ENCODE peak calls at places on chromosome 1, in six cellular contexts. L, F, J, D, G and S are unnamed samples.

GRCh38 chr1:225999912-226000337 is 782 bp upstream of the SDE2 start:
- DNase-seq in J (peak), D (no peak), L (no peak), G (no peak), F (no peak), S (no peak)

GRCh38 chr1:31764307-31765040 is at the start of gene ADGRB2:
- DNase-seq in F (no peak), L (no peak), G (no peak), D (no peak), J (no peak), S (no peak)

GRCh38 chr1:75492011-75492410 is 118.9 kb downstream of the SLC44A5 start:
- DNase-seq in L (no peak), G (no peak), D (no peak), F (no peak), J (no peak), S (no peak)

GRCh38 chr1:52141513-52142219 is at the start of gene ZFYVE9:
- DNase-seq in D (no peak), G (peak), L (peak), F (peak), J (peak), S (peak)

GRCh38 chr1:109399326-109399957 is 1.7 kb upstream of the SORT1 start:
- DNase-seq in J (peak), F (no peak), D (peak), L (no peak), G (peak), S (peak)

GRCh38 chr1:205144751-205145150 is 23.0 kb upstream of the RBBP5 start:
- DNase-seq in D (peak), F (no peak), G (peak), J (peak), L (no peak), S (no peak)

GRCh38 chr1:248872752-248873408 is 14.0 kb upstream of the ZNF692 start:
- DNase-seq in F (peak), G (peak), J (peak), L (peak), D (no peak), S (peak)

GRCh38 chr1:76142771-76143540 is 68.4 kb downstream of the ST6GALNAC3 start:
- DNase-seq in D (no peak), L (no peak), F (no peak), G (no peak), J (no peak), S (no peak)

GRCh38 chr1:84143796-84144565 is at the start of gene PRKACB:
- DNase-seq in L (no peak), F (no peak), D (no peak), J (peak), G (peak), S (no peak)

GRCh38 chr1:163168053-163168452 is 34.7 kb downstream of the RGS5 start:
- DNase-seq in F (no peak), L (no peak), J (peak), G (peak), D (peak), S (no peak)

GRCh38 chr1:32759521-32759980 is 57.0 kb upstream of the SYNC start:
- DNase-seq in J (peak), L (peak), G (no peak), F (no peak), D (no peak), S (peak)

GRCh38 chr1:169105434-169106094 is 926 bp upstream of the ATP1B1 start:
- DNase-seq in F (no peak), J (peak), G (no peak), D (no peak), L (no peak), S (peak)

GRCh38 chr1:57192256-57192655 is 226.4 kb upstream of the C8B start:
- DNase-seq in F (no peak), D (no peak), L (no peak), G (no peak), J (no peak), S (peak)

GRCh38 chr1:39159224-39160036 is 45.1 kb upstream of the MACF1 start:
- DNase-seq in L (no peak), F (no peak), G (peak), D (no peak), J (peak), S (peak)